ENCODE peak calls at places on chromosome 15, in eight cellular contexts. L, S, O, A, K, J, B and E are unnamed samples.

GRCh38 chr15:77013786-77014136 is 18.8 kb downstream of the PSTPIP1 start:
- DNase-seq in B (no peak), L (no peak), A (no peak), K (peak; percentile 26), O (no peak), J (no peak), S (no peak), E (no peak)

GRCh38 chr15:66019826-66020398 is 150.6 kb downstream of the RAB11A start:
- DNase-seq in O (no peak), J (no peak), A (no peak), S (no peak), L (no peak), K (no peak), B (no peak), E (no peak)

GRCh38 chr15:97036301-97036700 is 705.8 kb downstream of the NR2F2 start:
- DNase-seq in K (no peak), A (no peak), J (no peak), B (no peak), O (no peak), S (no peak), L (no peak), E (no peak)

GRCh38 chr15:78182821-78183220 is 33.7 kb downstream of the IDH3A start:
- DNase-seq in J (no peak), A (no peak), K (peak; percentile 68), B (no peak), S (no peak), O (no peak), L (no peak), E (no peak)

GRCh38 chr15:27844018-27844666 is 255.0 kb downstream of the OCA2 start:
- DNase-seq in B (peak; percentile 79), L (peak; percentile 59), K (peak; percentile 84), S (no peak), O (no peak), A (peak; percentile 12), J (no peak), E (no peak)

GRCh38 chr15:38685686-38686339 is 121.2 kb upstream of the RASGRP1 start:
- DNase-seq in O (no peak), S (no peak), J (no peak), B (no peak), K (no peak), L (no peak), A (no peak), E (no peak)

GRCh38 chr15:67559158-67559557 is 16.7 kb downstream of the MAP2K5 start:
- DNase-seq in K (no peak), O (no peak), B (no peak), J (no peak), L (no peak), A (no peak), S (no peak), E (no peak)

GRCh38 chr15:51288143-51289065 is 50.0 kb downstream of the CYP19A1 start:
- DNase-seq in L (peak; percentile 25), A (peak; percentile 34), S (no peak), B (no peak), O (no peak), J (no peak), K (no peak), E (no peak)

GRCh38 chr15:74423443-74424257 is 10.1 kb downstream of the SEMA7A start:
- DNase-seq in S (no peak), O (no peak), K (peak; percentile 95), L (no peak), B (no peak), J (no peak), A (no peak), E (no peak)

GRCh38 chr15:57780461-57780860 is 73.9 kb downstream of the POLR2M start:
- DNase-seq in L (no peak), J (no peak), B (peak; percentile 12), K (no peak), A (no peak), S (no peak), O (no peak), E (no peak)

GRCh38 chr15:80870893-80871292 is 91.7 kb downstream of the CEMIP start:
- DNase-seq in O (no peak), A (peak; percentile 70), K (no peak), J (no peak), L (peak; percentile 37), B (peak; percentile 87), S (no peak), E (no peak)

GRCh38 chr15:40850576-40851112 is 6.8 kb downstream of the SPINT1 start:
- DNase-seq in B (no peak), K (no peak), J (no peak), A (no peak), S (no peak), L (no peak), O (no peak), E (no peak)

GRCh38 chr15:75786564-75786925 is 56.7 kb upstream of the UBE2Q2 start:
- DNase-seq in O (no peak), K (no peak), L (no peak), A (no peak), B (no peak), J (no peak), S (no peak), E (no peak)
- H3K4me3 ChIP-seq in O (peak overlapping the region; percentile 2), K (no peak overlapping the region), L (no peak overlapping the region), A (no peak overlapping the region), B (no peak overlapping the region), J (peak overlapping the region; percentile 31), S (no peak overlapping the region), E (no peak overlapping the region)

GRCh38 chr15:36808401-36809160 is 229.2 kb downstream of the CDIN1 start:
- DNase-seq in O (peak; percentile 45), J (no peak), B (no peak), K (no peak), A (peak; percentile 81), L (peak; percentile 38), S (no peak), E (no peak)
- H3K4me3 ChIP-seq in O (no peak overlapping the region), J (no peak overlapping the region), B (no peak overlapping the region), K (no peak overlapping the region), A (no peak overlapping the region), L (no peak overlapping the region), S (no peak overlapping the region), E (no peak overlapping the region)

GRCh38 chr15:100043069-100043641 is 298.6 kb downstream of the ADAMTS17 start:
- DNase-seq in B (peak; percentile 66), S (no peak), A (peak; percentile 53), L (peak; percentile 75), K (peak; percentile 86), J (no peak), O (no peak), E (no peak)
- H3K4me3 ChIP-seq in B (no peak overlapping the region), S (no peak overlapping the region), A (no peak overlapping the region), L (no peak overlapping the region), K (no peak overlapping the region), J (no peak overlapping the region), O (no peak overlapping the region), E (no peak overlapping the region)

GRCh38 chr15:70088427-70088826 is 9.3 kb downstream of the TLE3 start:
- DNase-seq in J (no peak), S (no peak), A (no peak), L (no peak), B (no peak), O (peak; percentile 84), K (no peak), E (no peak)
- H3K4me3 ChIP-seq in J (no peak overlapping the region), S (peak overlapping the region; percentile 5), A (no peak overlapping the region), L (no peak overlapping the region), B (no peak overlapping the region), O (no peak overlapping the region), K (no peak overlapping the region), E (no peak overlapping the region)

GRCh38 chr15:87293016-87293415 is 963.5 kb downstream of the NTRK3 start:
- DNase-seq in B (peak; percentile 49), S (no peak), J (no peak), K (no peak), A (no peak), L (no peak), O (no peak), E (no peak)
- H3K4me3 ChIP-seq in B (no peak overlapping the region), S (no peak overlapping the region), J (no peak overlapping the region), K (no peak overlapping the region), A (no peak overlapping the region), L (no peak overlapping the region), O (no peak overlapping the region), E (no peak overlapping the region)